ENCODE peak calls at places on chromosome 4, in five cellular contexts. G is mucosa of gallbladder; P is HT1080; R is Calu3; S is NK-92 treated with Interleukin-12 subunit alpha and Interleukin-12 subunit beta, amount 100 ng/mL, for 24 hours. D is an unnamed sample.

GRCh38 chr4:1910643-1911042 is 39.5 kb downstream of the NSD2 start:
- DNase-seq in R (peak; percentile 46), P (peak; percentile 47), G (peak; percentile 24), S (no peak), D (no peak)

GRCh38 chr4:42750831-42751230 is 93.9 kb upstream of the ATP8A1 start:
- DNase-seq in R (no peak), P (no peak), S (no peak), G (no peak), D (no peak)

GRCh38 chr4:134216436-134216835 is 14.8 kb upstream of the PABPC4L start:
- DNase-seq in P (peak; percentile 46), S (no peak), G (no peak), R (no peak), D (no peak)

GRCh38 chr4:98745372-98745771 is 87.0 kb upstream of the TSPAN5 start:
- DNase-seq in S (no peak), R (no peak), G (no peak), P (no peak), D (no peak)

GRCh38 chr4:105059337-105059736 is 87.3 kb upstream of the TET2 start:
- DNase-seq in R (no peak), S (no peak), P (peak; percentile 56), G (no peak), D (no peak)

GRCh38 chr4:83490876-83491450 is 6.1 kb upstream of the ABRAXAS1 start:
- DNase-seq in G (no peak), P (no peak), S (no peak), R (peak; percentile 14), D (no peak)

GRCh38 chr4:70715097-70715496 is 6.7 kb upstream of the RUFY3 start:
- DNase-seq in G (no peak), R (no peak), S (no peak), P (no peak), D (no peak)

GRCh38 chr4:170139764-170140163 is 50.0 kb upstream of the AADAT start:
- DNase-seq in R (no peak), G (no peak), P (peak; percentile 57), S (no peak), D (no peak)

GRCh38 chr4:36651253-36651652 is 369.8 kb downstream of the DTHD1 start:
- DNase-seq in G (no peak), S (no peak), R (no peak), P (peak; percentile 69), D (no peak)

D was measured in ovary.